ENCODE peak calls at places on chromosome 17, in six cellular contexts. C is Caco-2, A is fibroblast of lung, R is adrenal gland, V is HCT116, M is RWPE2. N is an unnamed sample.

GRCh38 chr17:58991718-58992331 is 114.9 kb downstream of the TRIM37 start:
- DNase-seq in C (peak; percentile 30), A (peak; percentile 20), R (no peak), V (no peak), M (no peak), N (no peak)

GRCh38 chr17:65328567-65328966 is 191.4 kb downstream of the RGS9 start:
- DNase-seq in C (no peak), A (no peak), R (no peak), V (no peak), M (no peak), N (no peak)

GRCh38 chr17:59451706-59452105 is 113.7 kb upstream of the DHX40 start:
- DNase-seq in C (no peak), A (peak; percentile 19), R (no peak), V (no peak), M (no peak), N (peak; percentile 54)

GRCh38 chr17:48215583-48216139 is 108.1 kb downstream of the SNX11 start:
- DNase-seq in C (peak; percentile 86), A (peak; percentile 56), R (peak; percentile 21), V (peak; percentile 71), M (no peak), N (no peak)

GRCh38 chr17:57823469-57824401 is 26.1 kb downstream of the MRPS23 start:
- DNase-seq in C (no peak), A (peak; percentile 51), R (no peak), V (no peak), M (no peak), N (peak; percentile 60)

GRCh38 chr17:34220776-34221390 is 34.2 kb upstream of the CCL2 start:
- DNase-seq in C (no peak), A (no peak), R (no peak), V (no peak), M (no peak), N (no peak)

GRCh38 chr17:40342575-40343058 is 21.9 kb downstream of the GJD3 start:
- DNase-seq in C (no peak), A (no peak), R (no peak), V (no peak), M (no peak), N (no peak)

GRCh38 chr17:40303009-40303657 is 5.8 kb upstream of the RARA start:
- DNase-seq in C (peak; percentile 71), A (peak; percentile 85), R (peak; percentile 73), V (peak; percentile 35), M (no peak), N (no peak)

GRCh38 chr17:65699459-65699858 is 138.0 kb upstream of the AXIN2 start:
- DNase-seq in C (no peak), A (no peak), R (no peak), V (no peak), M (no peak), N (no peak)

GRCh38 chr17:81512984-81513668 is 527 bp upstream of the ACTG1 start:
- DNase-seq in C (peak; percentile 79), A (peak; percentile 59), R (peak; percentile 75), V (no peak), M (peak; percentile 76), N (no peak)

GRCh38 chr17:5584383-5584951 is at the start of gene NLRP1:
- DNase-seq in C (no peak), A (peak; percentile 95), R (peak; percentile 78), V (peak; percentile 71), M (peak; percentile 99), N (peak; percentile 76)

GRCh38 chr17:42541041-42541833 is 5.2 kb downstream of the NAGLU start:
- DNase-seq in C (no peak), A (no peak), R (no peak), V (no peak), M (no peak), N (no peak)

GRCh38 chr17:43338886-43339516 is 59.8 kb upstream of the ARL4D start:
- DNase-seq in C (peak; percentile 75), A (peak; percentile 61), R (peak; percentile 88), V (no peak), M (no peak), N (no peak)

GRCh38 chr17:51362818-51363598 is 102.7 kb downstream of the UTP18 start:
- DNase-seq in C (no peak), A (no peak), R (no peak), V (peak; percentile 36), M (no peak), N (no peak)

GRCh38 chr17:17108681-17109049 is 66.4 kb downstream of the MPRIP start:
- DNase-seq in C (no peak), A (peak; percentile 74), R (peak; percentile 41), V (no peak), M (no peak), N (no peak)

GRCh38 chr17:6427284-6427781 is 7.6 kb downstream of the AIPL1 start:
- DNase-seq in C (no peak), A (peak; percentile 22), R (no peak), V (no peak), M (no peak), N (no peak)

GRCh38 chr17:59617141-59617757 is 2.4 kb upstream of the CLTC start:
- DNase-seq in C (peak; percentile 9), A (no peak), R (no peak), V (no peak), M (no peak), N (no peak)

GRCh38 chr17:30921544-30922196 is at the start of gene ADAP2:
- DNase-seq in C (peak; percentile 81), A (no peak), R (peak; percentile 45), V (peak; percentile 19), M (no peak), N (no peak)

GRCh38 chr17:38345743-38346142 is 2.0 kb upstream of the GPR179 start:
- DNase-seq in C (no peak), A (no peak), R (no peak), V (no peak), M (no peak), N (no peak)

GRCh38 chr17:60231691-60232090 is 81.9 kb downstream of the CA4 start:
- DNase-seq in C (no peak), A (no peak), R (no peak), V (no peak), M (no peak), N (no peak)

GRCh38 chr17:17824119-17824779 is 12.5 kb downstream of the SREBF1 start:
- DNase-seq in C (no peak), A (no peak), R (peak; percentile 68), V (no peak), M (no peak), N (no peak)

GRCh38 chr17:72950236-72950931 is 142.1 kb downstream of the SLC39A11 start:
- DNase-seq in C (no peak), A (no peak), R (no peak), V (no peak), M (no peak), N (no peak)

GRCh38 chr17:43020030-43020621 is 2.1 kb downstream of the VAT1 start:
- DNase-seq in C (no peak), A (no peak), R (peak; percentile 45), V (no peak), M (no peak), N (no peak)

GRCh38 chr17:79080349-79080748 is 5.7 kb downstream of the ENGASE start:
- DNase-seq in C (no peak), A (no peak), R (no peak), V (no peak), M (no peak), N (no peak)
- H3K4me3 ChIP-seq in C (no peak overlapping the region), A (no peak overlapping the region), R (no peak overlapping the region), V (no peak overlapping the region), M (no peak overlapping the region), N (no peak overlapping the region)

GRCh38 chr17:179066-179432 is 2.4 kb downstream of the DOC2B start:
- DNase-seq in C (no peak), A (no peak), R (no peak), V (no peak), M (no peak), N (no peak)

GRCh38 chr17:179721-180379 is 1.6 kb downstream of the DOC2B start:
- DNase-seq in C (no peak), A (no peak), R (no peak), V (no peak), M (no peak), N (no peak)

GRCh38 chr17:182164-182751 is 808 bp upstream of the DOC2B start:
- DNase-seq in C (no peak), A (no peak), R (no peak), V (no peak), M (no peak), N (no peak)

GRCh38 chr17:181213-182163 is at the start of gene DOC2B:
- DNase-seq in C (peak; percentile 52), A (no peak), R (peak; percentile 55), V (peak; percentile 40), M (no peak), N (no peak)

GRCh38 chr17:180380-181212 is 854 bp downstream of the DOC2B start:
- DNase-seq in C (peak; percentile 32), A (no peak), R (no peak), V (no peak), M (no peak), N (no peak)
- H3K4me3 ChIP-seq in C (peak overlapping the region; percentile 30), A (no peak overlapping the region), R (peak overlapping the region; percentile 57), V (peak overlapping the region; percentile 72), M (no peak overlapping the region), N (no peak overlapping the region)

GRCh38 chr17:56292628-56293027 is 139.4 kb downstream of the ANKFN1 start:
- DNase-seq in C (no peak), A (no peak), R (no peak), V (no peak), M (no peak), N (no peak)

GRCh38 chr17:56292010-56292409 is 138.7 kb downstream of the ANKFN1 start:
- DNase-seq in C (no peak), A (peak; percentile 56), R (no peak), V (no peak), M (no peak), N (no peak)

GRCh38 chr17:56291226-56291805 is 138.0 kb downstream of the ANKFN1 start:
- DNase-seq in C (no peak), A (peak; percentile 29), R (no peak), V (no peak), M (no peak), N (no peak)

GRCh38 chr17:56300191-56300590 is 146.9 kb downstream of the ANKFN1 start:
- DNase-seq in C (no peak), A (no peak), R (no peak), V (no peak), M (no peak), N (no peak)

GRCh38 chr17:56297142-56297541 is 143.9 kb downstream of the ANKFN1 start:
- DNase-seq in C (no peak), A (peak; percentile 33), R (no peak), V (no peak), M (no peak), N (no peak)
- H3K4me3 ChIP-seq in C (no peak overlapping the region), A (no peak overlapping the region), R (no peak overlapping the region), V (no peak overlapping the region), M (no peak overlapping the region), N (no peak overlapping the region)

GRCh38 chr17:74449306-74449705 is 17.1 kb upstream of the CD300A start:
- DNase-seq in C (no peak), A (no peak), R (no peak), V (no peak), M (no peak), N (no peak)

GRCh38 chr17:74450231-74450630 is 16.2 kb upstream of the CD300A start:
- DNase-seq in C (no peak), A (no peak), R (no peak), V (no peak), M (no peak), N (no peak)

GRCh38 chr17:74448774-74449173 is 16.9 kb downstream of the GPRC5C start:
- DNase-seq in C (no peak), A (no peak), R (no peak), V (no peak), M (no peak), N (no peak)

GRCh38 chr17:74450925-74451403 is 15.5 kb upstream of the CD300A start:
- DNase-seq in C (no peak), A (no peak), R (no peak), V (no peak), M (no peak), N (no peak)

GRCh38 chr17:74449773-74450172 is 16.7 kb upstream of the CD300A start:
- DNase-seq in C (no peak), A (no peak), R (no peak), V (no peak), M (no peak), N (no peak)
- H3K4me3 ChIP-seq in C (no peak overlapping the region), A (no peak overlapping the region), R (no peak overlapping the region), V (no peak overlapping the region), M (no peak overlapping the region), N (no peak overlapping the region)

N was measured in skeletal muscle cell.